ENCODE peak calls at places on chromosomes 5 and 9, in seven cellular contexts. One of them, this sample, is unnamed.

GRCh38 chr5:137753986-137754235 is 252 bp downstream of the HNRNPA0 start:
- DNase-seq in iPS DF 6.9: no peak
- DNase-seq in psoas muscle: no peak
- DNase-seq in Ammon's horn: no peak
- DNase-seq in myocyte: no peak
- DNase-seq in HT1080: no peak
- DNase-seq in HFFc6: no peak
- DNase-seq in this sample: no peak

GRCh38 chr5:80269991-80270438 is 14.2 kb upstream of the SERINC5 start:
- DNase-seq in iPS DF 6.9: no peak
- DNase-seq in psoas muscle: no peak
- DNase-seq in Ammon's horn: no peak
- DNase-seq in myocyte: no peak
- DNase-seq in HT1080: no peak
- DNase-seq in HFFc6: no peak
- DNase-seq in this sample: no peak

GRCh38 chr5:40552981-40553380 is 126.7 kb upstream of the PTGER4 start:
- DNase-seq in iPS DF 6.9: no peak
- DNase-seq in psoas muscle: no peak
- DNase-seq in Ammon's horn: no peak
- DNase-seq in myocyte: no peak
- DNase-seq in HT1080: no peak
- DNase-seq in HFFc6: no peak
- DNase-seq in this sample: no peak

GRCh38 chr9:111050819-111051218 is 12.5 kb upstream of the LPAR1 start:
- DNase-seq in iPS DF 6.9: no peak
- DNase-seq in psoas muscle: no peak
- DNase-seq in Ammon's horn: no peak
- DNase-seq in myocyte: no peak
- DNase-seq in HT1080: no peak
- DNase-seq in HFFc6: no peak
- DNase-seq in this sample: no peak

GRCh38 chr9:75142208-75142607 is 53.9 kb downstream of the OSTF1 start:
- DNase-seq in iPS DF 6.9: no peak
- DNase-seq in psoas muscle: no peak
- DNase-seq in Ammon's horn: no peak
- DNase-seq in myocyte: no peak
- DNase-seq in HT1080: no peak
- DNase-seq in HFFc6: no peak
- DNase-seq in this sample: no peak

GRCh38 chr5:177402271-177403043 is 2.0 kb upstream of the PFN3 start:
- DNase-seq in iPS DF 6.9: peak
- DNase-seq in psoas muscle: peak
- DNase-seq in Ammon's horn: no peak
- DNase-seq in myocyte: peak
- DNase-seq in HT1080: no peak
- DNase-seq in HFFc6: peak
- DNase-seq in this sample: peak

GRCh38 chr9:133148351-133149129 is 15.2 kb downstream of the GBGT1 start:
- DNase-seq in iPS DF 6.9: no peak
- DNase-seq in psoas muscle: peak
- DNase-seq in Ammon's horn: peak
- DNase-seq in myocyte: no peak
- DNase-seq in HT1080: no peak
- DNase-seq in HFFc6: peak
- DNase-seq in this sample: peak

GRCh38 chr5:35319231-35320002 is 89.1 kb upstream of the PRLR start:
- DNase-seq in iPS DF 6.9: no peak
- DNase-seq in psoas muscle: peak
- DNase-seq in Ammon's horn: peak
- DNase-seq in myocyte: peak
- DNase-seq in HT1080: peak
- DNase-seq in HFFc6: no peak
- DNase-seq in this sample: peak

GRCh38 chr9:77710276-77710675 is 62.2 kb upstream of the GNA14 start:
- DNase-seq in iPS DF 6.9: no peak
- DNase-seq in psoas muscle: no peak
- DNase-seq in Ammon's horn: no peak
- DNase-seq in myocyte: no peak
- DNase-seq in HT1080: no peak
- DNase-seq in HFFc6: no peak
- DNase-seq in this sample: no peak

GRCh38 chr5:143196601-143197259 is 206.8 kb downstream of the NR3C1 start:
- DNase-seq in iPS DF 6.9: no peak
- DNase-seq in psoas muscle: no peak
- DNase-seq in Ammon's horn: no peak
- DNase-seq in myocyte: peak
- DNase-seq in HT1080: no peak
- DNase-seq in HFFc6: no peak
- DNase-seq in this sample: no peak

GRCh38 chr5:73591698-73592501 is 26.4 kb downstream of the UTP15 start:
- DNase-seq in iPS DF 6.9: no peak
- DNase-seq in psoas muscle: no peak
- DNase-seq in Ammon's horn: no peak
- DNase-seq in myocyte: no peak
- DNase-seq in HT1080: peak
- DNase-seq in HFFc6: peak
- DNase-seq in this sample: peak

GRCh38 chr9:16688814-16689213 is 181.7 kb downstream of the BNC2 start:
- DNase-seq in iPS DF 6.9: no peak
- DNase-seq in psoas muscle: no peak
- DNase-seq in Ammon's horn: no peak
- DNase-seq in myocyte: no peak
- DNase-seq in HT1080: no peak
- DNase-seq in HFFc6: no peak
- DNase-seq in this sample: no peak

GRCh38 chr9:27422435-27422834 is 101.7 kb upstream of the IFNK start:
- DNase-seq in iPS DF 6.9: no peak
- DNase-seq in psoas muscle: no peak
- DNase-seq in Ammon's horn: no peak
- DNase-seq in myocyte: no peak
- DNase-seq in HT1080: no peak
- DNase-seq in HFFc6: no peak
- DNase-seq in this sample: no peak

GRCh38 chr5:76724871-76725270 is 8.9 kb downstream of the F2R start:
- DNase-seq in iPS DF 6.9: no peak
- DNase-seq in psoas muscle: no peak
- DNase-seq in Ammon's horn: no peak
- DNase-seq in myocyte: peak
- DNase-seq in HT1080: no peak
- DNase-seq in HFFc6: peak
- DNase-seq in this sample: peak

GRCh38 chr5:55429221-55429620 is 105.5 kb downstream of the PLPP1 start:
- DNase-seq in iPS DF 6.9: no peak
- DNase-seq in psoas muscle: no peak
- DNase-seq in Ammon's horn: no peak
- DNase-seq in myocyte: no peak
- DNase-seq in HT1080: no peak
- DNase-seq in HFFc6: no peak
- DNase-seq in this sample: no peak

GRCh38 chr9:110545705-110546104 is 33.8 kb downstream of the SVEP1 start:
- DNase-seq in iPS DF 6.9: no peak
- DNase-seq in psoas muscle: no peak
- DNase-seq in Ammon's horn: peak
- DNase-seq in myocyte: peak
- DNase-seq in HT1080: peak
- DNase-seq in HFFc6: no peak
- DNase-seq in this sample: no peak

GRCh38 chr9:113619156-113619861 is 155.8 kb downstream of the RGS3 start:
- DNase-seq in iPS DF 6.9: no peak
- DNase-seq in psoas muscle: no peak
- DNase-seq in Ammon's horn: no peak
- DNase-seq in myocyte: no peak
- DNase-seq in HT1080: no peak
- DNase-seq in HFFc6: no peak
- DNase-seq in this sample: no peak

GRCh38 chr9:133572821-133573361 is 36.3 kb downstream of the FAM163B start:
- DNase-seq in iPS DF 6.9: no peak
- DNase-seq in psoas muscle: peak
- DNase-seq in Ammon's horn: peak
- DNase-seq in myocyte: peak
- DNase-seq in HT1080: no peak
- DNase-seq in HFFc6: no peak
- DNase-seq in this sample: no peak

GRCh38 chr5:34923694-34924461 is 5.5 kb upstream of the DNAJC21 start:
- DNase-seq in iPS DF 6.9: no peak
- DNase-seq in psoas muscle: no peak
- DNase-seq in Ammon's horn: no peak
- DNase-seq in myocyte: peak
- DNase-seq in HT1080: peak
- DNase-seq in HFFc6: peak
- DNase-seq in this sample: peak

GRCh38 chr9:31776471-31776870 is 608.0 kb upstream of the ACO1 start:
- DNase-seq in iPS DF 6.9: no peak
- DNase-seq in psoas muscle: no peak
- DNase-seq in Ammon's horn: no peak
- DNase-seq in myocyte: peak
- DNase-seq in HT1080: no peak
- DNase-seq in HFFc6: no peak
- DNase-seq in this sample: no peak

GRCh38 chr5:16935271-16936149 is 578 bp downstream of the MYO10 start:
- DNase-seq in iPS DF 6.9: no peak
- DNase-seq in psoas muscle: peak
- DNase-seq in Ammon's horn: no peak
- DNase-seq in myocyte: peak
- DNase-seq in HT1080: peak
- DNase-seq in HFFc6: no peak
- DNase-seq in this sample: peak

GRCh38 chr9:125886365-125886764 is 139.2 kb downstream of the PBX3 start:
- DNase-seq in iPS DF 6.9: no peak
- DNase-seq in psoas muscle: no peak
- DNase-seq in Ammon's horn: no peak
- DNase-seq in myocyte: no peak
- DNase-seq in HT1080: no peak
- DNase-seq in HFFc6: no peak
- DNase-seq in this sample: no peak

GRCh38 chr9:5629312-5630037 is 568 bp downstream of the RIC1 start:
- DNase-seq in iPS DF 6.9: no peak
- DNase-seq in psoas muscle: peak
- DNase-seq in Ammon's horn: peak
- DNase-seq in myocyte: peak
- DNase-seq in HT1080: peak
- DNase-seq in HFFc6: no peak
- DNase-seq in this sample: peak

GRCh38 chr5:44932922-44933585 is 124.3 kb downstream of the MRPS30 start:
- DNase-seq in iPS DF 6.9: no peak
- DNase-seq in psoas muscle: no peak
- DNase-seq in Ammon's horn: no peak
- DNase-seq in myocyte: no peak
- DNase-seq in HT1080: no peak
- DNase-seq in HFFc6: no peak
- DNase-seq in this sample: no peak

GRCh38 chr9:95014917-95015316 is 288.4 kb downstream of the AOPEP start:
- DNase-seq in iPS DF 6.9: no peak
- DNase-seq in psoas muscle: no peak
- DNase-seq in Ammon's horn: no peak
- DNase-seq in myocyte: no peak
- DNase-seq in HT1080: no peak
- DNase-seq in HFFc6: no peak
- DNase-seq in this sample: no peak

GRCh38 chr9:35657327-35658143 is at the start of gene RMRP:
- DNase-seq in iPS DF 6.9: peak
- DNase-seq in psoas muscle: peak
- DNase-seq in Ammon's horn: peak
- DNase-seq in myocyte: peak
- DNase-seq in HT1080: peak
- DNase-seq in HFFc6: peak
- DNase-seq in this sample: peak

GRCh38 chr9:75201480-75202209 is 113.3 kb downstream of the OSTF1 start:
- DNase-seq in iPS DF 6.9: no peak
- DNase-seq in psoas muscle: no peak
- DNase-seq in Ammon's horn: no peak
- DNase-seq in myocyte: no peak
- DNase-seq in HT1080: no peak
- DNase-seq in HFFc6: no peak
- DNase-seq in this sample: no peak

GRCh38 chr5:44441460-44441859 is 52.2 kb upstream of the FGF10 start:
- DNase-seq in iPS DF 6.9: no peak
- DNase-seq in psoas muscle: no peak
- DNase-seq in Ammon's horn: no peak
- DNase-seq in myocyte: no peak
- DNase-seq in HT1080: no peak
- DNase-seq in HFFc6: no peak
- DNase-seq in this sample: no peak

GRCh38 chr5:72476721-72477120 is 30.5 kb downstream of the ZNF366 start:
- DNase-seq in iPS DF 6.9: no peak
- DNase-seq in psoas muscle: no peak
- DNase-seq in Ammon's horn: no peak
- DNase-seq in myocyte: no peak
- DNase-seq in HT1080: no peak
- DNase-seq in HFFc6: no peak
- DNase-seq in this sample: no peak

GRCh38 chr5:90530736-90531487 is 1.5 kb upstream of the LYSMD3 start:
- DNase-seq in iPS DF 6.9: no peak
- DNase-seq in psoas muscle: no peak
- DNase-seq in Ammon's horn: no peak
- DNase-seq in myocyte: peak
- DNase-seq in HT1080: no peak
- DNase-seq in HFFc6: no peak
- DNase-seq in this sample: no peak

GRCh38 chr9:108668191-108668940 is 187.4 kb downstream of the ACTL7B start:
- DNase-seq in iPS DF 6.9: no peak
- DNase-seq in psoas muscle: no peak
- DNase-seq in Ammon's horn: no peak
- DNase-seq in myocyte: no peak
- DNase-seq in HT1080: no peak
- DNase-seq in HFFc6: no peak
- DNase-seq in this sample: no peak

GRCh38 chr9:101026824-101027223 is 1.7 kb upstream of the PLPPR1 start:
- DNase-seq in iPS DF 6.9: no peak
- DNase-seq in psoas muscle: no peak
- DNase-seq in Ammon's horn: no peak
- DNase-seq in myocyte: no peak
- DNase-seq in HT1080: peak
- DNase-seq in HFFc6: no peak
- DNase-seq in this sample: no peak

GRCh38 chr9:92962846-92963245 is 15.5 kb downstream of the FGD3 start:
- DNase-seq in iPS DF 6.9: no peak
- DNase-seq in psoas muscle: no peak
- DNase-seq in Ammon's horn: no peak
- DNase-seq in myocyte: no peak
- DNase-seq in HT1080: no peak
- DNase-seq in HFFc6: no peak
- DNase-seq in this sample: no peak

GRCh38 chr9:65437724-65438123 is 152.7 kb upstream of the FOXD4L5 start:
- DNase-seq in iPS DF 6.9: no peak
- DNase-seq in psoas muscle: no peak
- DNase-seq in Ammon's horn: no peak
- DNase-seq in myocyte: no peak
- DNase-seq in HT1080: no peak
- DNase-seq in HFFc6: no peak
- DNase-seq in this sample: no peak

GRCh38 chr9:93346240-93347112 is 105.0 kb upstream of the FAM120A start:
- DNase-seq in iPS DF 6.9: no peak
- DNase-seq in psoas muscle: peak
- DNase-seq in Ammon's horn: peak
- DNase-seq in myocyte: no peak
- DNase-seq in HT1080: no peak
- DNase-seq in HFFc6: no peak
- DNase-seq in this sample: peak

GRCh38 chr5:154646841-154647759 is 108.1 kb upstream of the LARP1 start:
- DNase-seq in iPS DF 6.9: no peak
- DNase-seq in psoas muscle: peak
- DNase-seq in Ammon's horn: no peak
- DNase-seq in myocyte: no peak
- DNase-seq in HT1080: no peak
- DNase-seq in HFFc6: no peak
- DNase-seq in this sample: no peak

This sample was measured in Daoy.